ENCODE peak calls at places on chromosomes 3 and 15, in four cellular contexts. Y is activated T-cell treated with anti-CD3 and anti-CD28 coated beads for 48 hours, P is fibroblast of pulmonary artery, N is frontal cortex. H is an unnamed sample.

GRCh38 chr3:57729339-57730039 is 26.6 kb upstream of the SLMAP start:
- DNase-seq in Y (no peak), N (no peak), P (peak), H (no peak)

GRCh38 chr3:52774901-52775864 is 2.2 kb upstream of the ITIH1 start:
- DNase-seq in N (no peak), Y (no peak), P (no peak), H (no peak)

GRCh38 chr3:39136533-39137434 is 16.6 kb downstream of the CSRNP1 start:
- DNase-seq in N (no peak), Y (no peak), P (no peak), H (no peak)

GRCh38 chr3:185935465-185936263 is 2.1 kb downstream of the TRA2B start:
- DNase-seq in Y (no peak), P (no peak), N (no peak), H (no peak)

GRCh38 chr15:43911235-43911661 is 84.4 kb downstream of the WDR76 start:
- DNase-seq in P (peak), N (peak), Y (no peak), H (peak)

GRCh38 chr3:27353221-27353620 is 16.0 kb downstream of the NEK10 start:
- DNase-seq in P (peak), N (no peak), Y (no peak), H (no peak)

GRCh38 chr3:32867954-32868353 is 50.2 kb downstream of the TRIM71 start:
- DNase-seq in N (no peak), Y (no peak), P (no peak), H (no peak)

GRCh38 chr3:114650808-114651207 is 357.0 kb downstream of the TIGIT start:
- DNase-seq in Y (no peak), P (peak), N (no peak), H (no peak)

GRCh38 chr3:135368316-135368715 is 573.3 kb downstream of the EPHB1 start:
- DNase-seq in N (no peak), Y (no peak), P (no peak), H (no peak)

GRCh38 chr3:124793054-124793740 is 62.9 kb downstream of the UMPS start:
- DNase-seq in Y (no peak), N (no peak), P (no peak), H (no peak)

GRCh38 chr3:58627580-58627894 is 39.0 kb downstream of the FAM3D start:
- DNase-seq in Y (no peak), P (peak), N (no peak), H (no peak)

GRCh38 chr3:15708882-15709677 is 88.7 kb downstream of the ANKRD28 start:
- DNase-seq in P (peak), N (no peak), Y (no peak), H (no peak)

GRCh38 chr3:9340450-9341009 is 22.3 kb upstream of the THUMPD3 start:
- DNase-seq in P (peak), Y (no peak), N (no peak), H (peak)

GRCh38 chr15:66650433-66650832 is 51.6 kb upstream of the SMAD6 start:
- DNase-seq in P (no peak), Y (no peak), N (no peak), H (no peak)

GRCh38 chr3:63908081-63908736 is 4.0 kb downstream of the SCAANT1 start:
- DNase-seq in N (no peak), Y (no peak), P (peak), H (no peak)

GRCh38 chr3:123732447-123732846 is 147.6 kb upstream of the HACD2 start:
- DNase-seq in Y (no peak), P (no peak), N (no peak), H (peak)

GRCh38 chr3:163543558-163544189 is 1534.6 kb downstream of the SI start:
- DNase-seq in N (no peak), Y (no peak), P (peak), H (no peak)

GRCh38 chr3:148233403-148233802 is 464.3 kb upstream of the AGTR1 start:
- DNase-seq in N (no peak), Y (no peak), P (peak), H (no peak)

GRCh38 chr3:197027896-197028710 is 1.5 kb downstream of the MELTF start:
- DNase-seq in Y (no peak), N (no peak), P (no peak), H (no peak)

GRCh38 chr3:104018541-104018940 is 1348.2 kb upstream of the ALCAM start:
- DNase-seq in N (no peak), Y (no peak), P (no peak), H (no peak)

GRCh38 chr3:139202226-139202958 is 141.4 kb upstream of the MRPS22 start:
- DNase-seq in P (no peak), N (no peak), Y (no peak), H (peak)

GRCh38 chr3:58728723-58729122 is 62.1 kb upstream of the FAM3D start:
- DNase-seq in Y (no peak), N (no peak), P (no peak), H (no peak)

GRCh38 chr15:70262591-70263274 is 165.0 kb upstream of the TLE3 start:
- DNase-seq in P (no peak), Y (no peak), N (no peak), H (no peak)

GRCh38 chr3:97389883-97390282 is 374.7 kb upstream of the ARL6 start:
- DNase-seq in Y (no peak), N (no peak), P (no peak), H (no peak)

GRCh38 chr3:112860898-112861297 is 14.2 kb upstream of the CD200R1L start:
- DNase-seq in N (no peak), P (no peak), Y (no peak), H (no peak)

GRCh38 chr3:142279965-142280590 is 54.7 kb upstream of the GK5 start:
- DNase-seq in Y (peak), P (peak), N (peak), H (peak)

GRCh38 chr15:65870889-65871533 is 1.7 kb downstream of the RAB11A start:
- DNase-seq in Y (no peak), N (peak), P (peak), H (no peak)